ENCODE peak calls at places on chromosomes 16 and 17, in seven cellular contexts. R, H, M, P, Y, J and W are unnamed samples.
A peak's percentile ranks its signal among the peaks of the same experiment; 100 is the strongest.

GRCh38 chr17:73156887-73157870 is 7.6 kb upstream of the SSTR2 start:
- DNase-seq in R (no peak), H (no peak), M (no peak), P (no peak), Y (no peak), J (no peak), W (no peak)

GRCh38 chr16:23081675-23082119 is 67.6 kb downstream of the USP31 start:
- DNase-seq in R (no peak), H (peak; percentile 76), M (peak; percentile 35), P (peak; percentile 8), Y (no peak), J (no peak), W (peak; percentile 89)

GRCh38 chr17:77352996-77353395 is 212.2 kb downstream of the SEC14L1 start:
- DNase-seq in R (no peak), H (no peak), M (no peak), P (no peak), Y (no peak), J (no peak), W (no peak)

GRCh38 chr16:1706386-1707192 is 594 bp downstream of the MAPK8IP3 start:
- DNase-seq in R (peak; percentile 39), H (no peak), M (peak; percentile 36), P (no peak), Y (peak; percentile 10), J (peak; percentile 53), W (peak; percentile 25)

GRCh38 chr16:54370653-54371052 is 84.1 kb upstream of the IRX3 start:
- DNase-seq in R (no peak), H (no peak), M (no peak), P (no peak), Y (no peak), J (no peak), W (no peak)

GRCh38 chr17:59154335-59154720 is 658 bp downstream of the SKA2 start:
- DNase-seq in R (no peak), H (peak; percentile 63), M (peak; percentile 39), P (no peak), Y (no peak), J (peak; percentile 19), W (peak; percentile 67)

GRCh38 chr17:78795241-78795640 is 13.2 kb upstream of the CYTH1 start:
- DNase-seq in R (no peak), H (no peak), M (no peak), P (no peak), Y (no peak), J (no peak), W (no peak)

GRCh38 chr16:62353355-62353754 is 317.1 kb upstream of the CDH8 start:
- DNase-seq in R (no peak), H (no peak), M (no peak), P (no peak), Y (no peak), J (no peak), W (no peak)

GRCh38 chr16:85126731-85127662 is 14.7 kb upstream of the CIBAR2 start:
- DNase-seq in R (no peak), H (peak; percentile 31), M (peak; percentile 93), P (peak; percentile 74), Y (no peak), J (no peak), W (peak; percentile 33)

GRCh38 chr16:31149332-31149731 is 534 bp downstream of the PRSS36 start:
- DNase-seq in R (no peak), H (no peak), M (no peak), P (no peak), Y (no peak), J (no peak), W (no peak)

GRCh38 chr17:40542562-40543411 is 22.5 kb downstream of the CCR7 start:
- DNase-seq in R (no peak), H (no peak), M (peak; percentile 99), P (no peak), Y (no peak), J (no peak), W (peak; percentile 86)

GRCh38 chr16:11431915-11432465 is 86.7 kb downstream of the RMI2 start:
- DNase-seq in R (no peak), H (peak; percentile 7), M (peak; percentile 37), P (no peak), Y (no peak), J (no peak), W (no peak)

GRCh38 chr17:54937018-54937417 is 31.4 kb downstream of the COX11 start:
- DNase-seq in R (no peak), H (no peak), M (no peak), P (no peak), Y (no peak), J (no peak), W (no peak)

GRCh38 chr17:58326609-58327341 is 1.8 kb downstream of the TSPOAP1 start:
- DNase-seq in R (no peak), H (no peak), M (no peak), P (no peak), Y (peak; percentile 26), J (no peak), W (no peak)

GRCh38 chr16:64397042-64397441 is 724.8 kb downstream of the CDH11 start:
- DNase-seq in R (no peak), H (peak; percentile 62), M (peak; percentile 68), P (no peak), Y (no peak), J (no peak), W (peak; percentile 6)

GRCh38 chr16:11639925-11640899 is 28.0 kb upstream of the SNN start:
- DNase-seq in R (no peak), H (peak; percentile 93), M (peak; percentile 100), P (peak; percentile 96), Y (no peak), J (no peak), W (peak; percentile 97)

GRCh38 chr16:22366889-22367288 is 7.5 kb downstream of the CDR2 start:
- DNase-seq in R (no peak), H (peak; percentile 76), M (no peak), P (no peak), Y (no peak), J (no peak), W (no peak)

GRCh38 chr17:68035131-68035522 is 408 bp upstream of the KPNA2 start:
- DNase-seq in R (no peak), H (no peak), M (no peak), P (peak; percentile 98), Y (peak; percentile 80), J (peak; percentile 83), W (no peak)

GRCh38 chr17:77875051-77875780 is 83.3 kb upstream of the TNRC6C start:
- DNase-seq in R (no peak), H (peak; percentile 6), M (peak; percentile 44), P (peak; percentile 67), Y (no peak), J (no peak), W (no peak)

GRCh38 chr17:68600881-68601564 is at the start of gene FAM20A:
- DNase-seq in R (no peak), H (peak; percentile 20), M (no peak), P (no peak), Y (no peak), J (no peak), W (peak; percentile 18)

GRCh38 chr16:86951831-86952598 is 365.2 kb downstream of the C16orf95 start:
- DNase-seq in R (no peak), H (peak; percentile 88), M (peak; percentile 99), P (peak; percentile 94), Y (no peak), J (no peak), W (peak; percentile 88)

GRCh38 chr17:46191332-46192210 is 1.7 kb downstream of the KANSL1 start:
- DNase-seq in R (no peak), H (peak; percentile 41), M (no peak), P (no peak), Y (no peak), J (no peak), W (peak; percentile 58)

GRCh38 chr17:71757956-71758355 is 362.9 kb upstream of the SOX9 start:
- DNase-seq in R (no peak), H (no peak), M (no peak), P (no peak), Y (no peak), J (no peak), W (no peak)

GRCh38 chr17:72730091-72730490 is 362.4 kb downstream of the SLC39A11 start:
- DNase-seq in R (no peak), H (peak; percentile 37), M (peak; percentile 85), P (no peak), Y (no peak), J (no peak), W (no peak)

GRCh38 chr16:30554933-30555847 is 3.0 kb downstream of the ZNF764 start:
- DNase-seq in R (no peak), H (no peak), M (no peak), P (no peak), Y (no peak), J (no peak), W (no peak)

GRCh38 chr17:56011406-56012131 is 141.7 kb upstream of the ANKFN1 start:
- DNase-seq in R (no peak), H (no peak), M (no peak), P (no peak), Y (no peak), J (no peak), W (no peak)

GRCh38 chr16:23670137-23670776 is 8.4 kb upstream of the PLK1 start:
- DNase-seq in R (no peak), H (peak; percentile 97), M (peak; percentile 95), P (no peak), Y (no peak), J (no peak), W (peak; percentile 90)

GRCh38 chr17:32302860-32303649 is 37.4 kb downstream of the RHBDL3 start:
- DNase-seq in R (no peak), H (no peak), M (no peak), P (no peak), Y (no peak), J (no peak), W (no peak)